ENCODE peak calls at places on chromosomes 4 and X, in seven cellular contexts. C, S, A, M, L, P and D are unnamed samples.

GRCh38 chrX:129748265-129748664 is 9.5 kb downstream of the XPNPEP2 start:
- DNase-seq in C (no peak), S (no peak), A (peak; percentile 59), M (no peak), L (no peak), P (peak; percentile 75), D (no peak)

GRCh38 chrX:9494806-9495205 is 29.9 kb downstream of the TBL1X start:
- DNase-seq in C (peak; percentile 12), S (peak; percentile 55), A (no peak), M (no peak), L (no peak), P (peak; percentile 77), D (no peak)

GRCh38 chr4:94240384-94240783 is 32.7 kb downstream of the SMARCAD1 start:
- DNase-seq in C (no peak), S (no peak), A (no peak), M (no peak), L (no peak), P (no peak), D (no peak)

GRCh38 chr4:150033937-150034336 is 44.3 kb upstream of the DCLK2 start:
- DNase-seq in C (peak; percentile 18), S (no peak), A (no peak), M (no peak), L (no peak), P (no peak), D (no peak)

GRCh38 chr4:73832651-73833237 is 3.7 kb upstream of the CXCL6 start:
- DNase-seq in C (no peak), S (peak; percentile 77), A (no peak), M (no peak), L (no peak), P (no peak), D (no peak)

GRCh38 chr4:10124167-10124930 is 7.8 kb upstream of the WDR1 start:
- DNase-seq in C (no peak), S (no peak), A (no peak), M (no peak), L (no peak), P (no peak), D (no peak)

GRCh38 chr4:83204731-83205130 is 79.9 kb downstream of the COQ2 start:
- DNase-seq in C (no peak), S (no peak), A (no peak), M (no peak), L (no peak), P (no peak), D (no peak)

GRCh38 chrX:1502241-1502640 is 34.7 kb downstream of the P2RY8 start:
- DNase-seq in C (no peak), S (no peak), A (no peak), M (no peak), L (no peak), P (no peak), D (peak; percentile 45)

GRCh38 chrX:52923781-52924241 is 26.7 kb downstream of the FAM156B start:
- DNase-seq in C (peak; percentile 38), S (no peak), A (no peak), M (no peak), L (no peak), P (peak; percentile 70), D (no peak)

GRCh38 chrX:126836195-126836594 is 16.7 kb downstream of the PRR32 start:
- DNase-seq in C (no peak), S (no peak), A (no peak), M (no peak), L (no peak), P (no peak), D (no peak)

GRCh38 chrX:23372220-23372902 is 37.7 kb downstream of the PTCHD1 start:
- DNase-seq in C (no peak), S (no peak), A (no peak), M (no peak), L (no peak), P (no peak), D (no peak)

GRCh38 chrX:155070663-155070974 is 317 bp downstream of the CMC4 start:
- DNase-seq in C (no peak), S (peak; percentile 36), A (peak; percentile 6), M (no peak), L (peak; percentile 48), P (peak; percentile 67), D (no peak)

GRCh38 chrX:155069414-155069813 is 1.5 kb downstream of the CMC4 start:
- DNase-seq in C (no peak), S (no peak), A (no peak), M (no peak), L (no peak), P (no peak), D (no peak)

GRCh38 chrX:155071694-155072215 is 447 bp downstream of the BRCC3 start:
- DNase-seq in C (no peak), S (no peak), A (peak; percentile 5), M (no peak), L (no peak), P (peak; percentile 68), D (peak; percentile 88)

GRCh38 chrX:155070975-155071693 is at the start of the genes BRCC3, CMC4 and MTCP1:
- DNase-seq in C (peak; percentile 88), S (peak; percentile 94), A (peak; percentile 42), M (peak; percentile 95), L (peak; percentile 93), P (peak; percentile 89), D (peak; percentile 92)

GRCh38 chrX:155070038-155070437 is 898 bp downstream of the CMC4 start:
- DNase-seq in C (no peak), S (no peak), A (no peak), M (no peak), L (no peak), P (no peak), D (no peak)
- H3K27ac ChIP-seq in C (peak overlapping the region; percentile 98), S (peak overlapping the region; percentile 80), A (no peak overlapping the region), M (peak overlapping the region; percentile 91), L (no peak overlapping the region), P (peak overlapping the region; percentile 88), D (peak overlapping the region; percentile 91)

GRCh38 chrX:120629667-120630537 is at the start of gene C1GALT1C1:
- DNase-seq in C (peak; percentile 96), S (peak; percentile 90), A (peak; percentile 79), M (peak; percentile 96), L (peak; percentile 89), P (peak; percentile 97), D (peak; percentile 97)
- TF ChIP-seq EP300 in C (no peak), S (no peak), A (no peak), M (no peak), L (no peak), P (no peak), D (no peak)

DNA sequence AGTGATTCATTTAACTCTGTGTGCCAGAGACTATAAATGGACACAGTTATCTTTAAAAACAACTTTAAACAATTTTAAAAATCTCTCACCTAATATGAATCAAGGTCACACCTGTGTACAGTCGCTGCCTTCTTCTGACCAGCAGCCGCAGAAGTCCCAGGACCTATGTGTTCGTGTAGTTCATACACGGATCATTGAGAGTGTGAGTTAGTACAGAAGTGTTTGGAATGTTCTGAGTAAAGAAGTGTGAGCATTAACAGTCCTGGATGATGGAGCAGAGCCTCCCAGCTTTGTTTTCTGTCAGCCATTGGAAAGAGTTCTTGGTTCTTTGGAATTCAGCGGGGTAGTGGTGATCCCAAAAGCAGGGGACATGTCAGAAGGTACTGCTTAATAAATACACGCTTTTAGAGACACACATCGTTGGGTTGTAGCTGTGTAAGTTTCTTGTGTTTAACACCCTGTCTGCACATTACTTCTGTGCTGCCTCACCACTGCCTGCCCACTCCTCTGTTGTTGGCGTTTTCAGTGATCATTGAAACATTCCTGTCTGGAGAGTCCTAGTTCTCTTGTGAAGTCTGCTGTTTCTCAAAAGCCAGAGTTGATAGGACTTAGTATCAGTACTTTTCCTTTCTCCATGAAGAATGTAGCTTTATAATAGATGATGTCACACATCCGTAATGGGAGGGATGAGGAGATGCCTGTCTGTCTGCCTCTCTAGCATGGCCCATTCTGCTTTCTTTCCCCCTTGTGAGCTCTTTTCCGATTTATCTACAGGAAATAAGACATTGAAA is 90.6 kb downstream of the PTTG2 start:
- DNase-seq in C (no peak), S (no peak), A (no peak), M (no peak), L (no peak), P (no peak), D (no peak)
- H3K27ac ChIP-seq in C (no peak overlapping the region), S (no peak overlapping the region), A (no peak overlapping the region), M (peak overlapping the region; percentile 78), L (no peak overlapping the region), P (peak overlapping the region; percentile 65), D (peak overlapping the region; percentile 70)

GRCh38 chr4:26573389-26573794 is 10.5 kb upstream of the TBC1D19 start:
- DNase-seq in C (peak; percentile 4), S (no peak), A (no peak), M (no peak), L (no peak), P (no peak), D (no peak)
- TF ChIP-seq EP300 in C (no peak), S (no peak), A (no peak), M (no peak), L (no peak), P (no peak), D (no peak)

GRCh38 chr4:81811562-81812293 is 340.0 kb upstream of the RASGEF1B start:
- DNase-seq in C (no peak), S (no peak), A (no peak), M (no peak), L (no peak), P (no peak), D (no peak)
- H3K27ac ChIP-seq in C (no peak overlapping the region), S (no peak overlapping the region), A (no peak overlapping the region), M (no peak overlapping the region), L (no peak overlapping the region), P (no peak overlapping the region), D (no peak overlapping the region)

DNA sequence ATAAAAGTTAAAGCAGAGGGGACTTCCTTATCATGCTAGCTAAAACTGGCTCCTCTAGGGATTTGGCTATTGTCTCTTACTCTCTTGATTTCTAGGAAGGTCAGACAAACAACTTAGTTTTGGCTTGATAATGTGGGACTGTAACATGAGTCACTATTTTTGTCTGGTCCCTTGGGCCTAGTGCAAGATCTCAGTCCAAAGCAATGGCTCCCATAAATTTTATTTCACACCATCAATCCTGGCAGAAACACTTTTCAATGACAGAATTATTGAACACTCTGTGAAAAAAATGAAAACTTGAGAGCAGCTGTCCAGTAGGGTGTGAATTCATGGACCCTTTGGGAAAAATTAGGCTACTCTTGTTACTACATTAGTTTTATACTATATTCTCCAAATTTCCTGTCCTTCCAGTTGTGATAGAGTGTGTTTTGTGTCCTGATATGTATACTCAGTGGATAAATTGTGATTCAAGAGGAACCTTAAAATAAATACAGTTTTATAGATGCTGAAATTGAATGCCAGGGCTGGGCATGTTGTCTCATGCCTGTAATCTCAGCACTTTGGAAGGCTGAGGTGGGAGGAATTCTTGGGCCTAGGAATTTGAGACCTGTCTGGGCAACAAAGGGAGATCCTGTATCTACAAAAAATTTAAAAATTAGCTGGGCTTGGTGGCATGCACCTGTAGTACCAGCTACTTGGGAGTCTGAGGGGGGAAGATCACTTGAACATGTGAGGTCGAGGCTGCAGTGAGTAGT is 10.8 kb upstream of the SNCA start:
- DNase-seq in C (no peak), S (no peak), A (no peak), M (no peak), L (no peak), P (no peak), D (no peak)
- TF ChIP-seq EP300 in C (no peak), S (no peak), A (no peak), M (no peak), L (no peak), P (no peak), D (no peak)

GRCh38 chrX:96004386-96004785 is 680.3 kb upstream of the DIAPH2 start:
- DNase-seq in C (no peak), S (no peak), A (no peak), M (no peak), L (no peak), P (no peak), D (no peak)
- H3K27ac ChIP-seq in C (no peak overlapping the region), S (no peak overlapping the region), A (no peak overlapping the region), M (no peak overlapping the region), L (no peak overlapping the region), P (no peak overlapping the region), D (no peak overlapping the region)

GRCh38 chr4:38015886-38016515 is 55.8 kb downstream of the PTTG2 start:
- DNase-seq in C (no peak), S (no peak), A (no peak), M (no peak), L (no peak), P (no peak), D (no peak)
- TF ChIP-seq EP300 in C (no peak), S (no peak), A (no peak), M (no peak), L (no peak), P (no peak), D (peak; percentile 39)